ENCODE peak calls at places on chromosomes 16 and 17, in seven cellular contexts. One of them, this sample, is unnamed.

GRCh38 chr17:56595831-56596740 is 2.6 kb downstream of the NOG start:
- DNase-seq in Calu3: peak
- DNase-seq in cardiac muscle cell: peak
- DNase-seq in cardiac fibroblast: no peak
- DNase-seq in CD4-positive, alpha-beta T cell: no peak
- DNase-seq in tibial nerve: no peak
- DNase-seq in MCF 10A: peak
- DNase-seq in this sample: no peak

GRCh38 chr16:24645739-24646645 is 83.5 kb upstream of the TNRC6A start:
- DNase-seq in CD4-positive, alpha-beta T cell: no peak
- DNase-seq in cardiac muscle cell: no peak
- DNase-seq in MCF 10A: peak
- DNase-seq in cardiac fibroblast: peak
- DNase-seq in tibial nerve: peak
- DNase-seq in Calu3: peak
- DNase-seq in this sample: no peak

GRCh38 chr17:64679710-64680216 is 17.7 kb upstream of the SMURF2 start:
- DNase-seq in cardiac muscle cell: no peak
- DNase-seq in Calu3: no peak
- DNase-seq in cardiac fibroblast: peak
- DNase-seq in CD4-positive, alpha-beta T cell: no peak
- DNase-seq in MCF 10A: peak
- DNase-seq in tibial nerve: no peak
- DNase-seq in this sample: no peak

GRCh38 chr17:32960815-32961214 is 30.8 kb upstream of the SPACA3 start:
- DNase-seq in Calu3: no peak
- DNase-seq in MCF 10A: no peak
- DNase-seq in cardiac muscle cell: no peak
- DNase-seq in cardiac fibroblast: peak
- DNase-seq in CD4-positive, alpha-beta T cell: no peak
- DNase-seq in tibial nerve: no peak
- DNase-seq in this sample: no peak

GRCh38 chr17:42438600-42439567 is 15.8 kb upstream of the CAVIN1 start:
- DNase-seq in cardiac fibroblast: peak
- DNase-seq in MCF 10A: peak
- DNase-seq in CD4-positive, alpha-beta T cell: peak
- DNase-seq in cardiac muscle cell: no peak
- DNase-seq in Calu3: peak
- DNase-seq in tibial nerve: peak
- DNase-seq in this sample: peak

GRCh38 chr17:59330314-59330942 is 1.0 kb upstream of the YPEL2 start:
- DNase-seq in Calu3: peak
- DNase-seq in cardiac muscle cell: peak
- DNase-seq in cardiac fibroblast: no peak
- DNase-seq in MCF 10A: no peak
- DNase-seq in CD4-positive, alpha-beta T cell: no peak
- DNase-seq in tibial nerve: peak
- DNase-seq in this sample: peak

GRCh38 chr16:85129846-85130706 is 17.8 kb upstream of the CIBAR2 start:
- DNase-seq in cardiac muscle cell: no peak
- DNase-seq in Calu3: no peak
- DNase-seq in CD4-positive, alpha-beta T cell: no peak
- DNase-seq in MCF 10A: no peak
- DNase-seq in cardiac fibroblast: peak
- DNase-seq in tibial nerve: peak
- DNase-seq in this sample: no peak

GRCh38 chr16:16025214-16025968 is 76.0 kb downstream of the ABCC1 start:
- DNase-seq in MCF 10A: peak
- DNase-seq in cardiac muscle cell: no peak
- DNase-seq in tibial nerve: peak
- DNase-seq in cardiac fibroblast: peak
- DNase-seq in CD4-positive, alpha-beta T cell: peak
- DNase-seq in Calu3: no peak
- DNase-seq in this sample: no peak

GRCh38 chr16:58039829-58040495 is 14.4 kb downstream of the MMP15 start:
- DNase-seq in MCF 10A: no peak
- DNase-seq in CD4-positive, alpha-beta T cell: no peak
- DNase-seq in Calu3: no peak
- DNase-seq in cardiac muscle cell: no peak
- DNase-seq in cardiac fibroblast: no peak
- DNase-seq in tibial nerve: no peak
- DNase-seq in this sample: no peak

GRCh38 chr17:41730479-41730878 is 4.0 kb downstream of the HAP1 start:
- DNase-seq in Calu3: no peak
- DNase-seq in MCF 10A: no peak
- DNase-seq in cardiac fibroblast: no peak
- DNase-seq in cardiac muscle cell: no peak
- DNase-seq in CD4-positive, alpha-beta T cell: no peak
- DNase-seq in tibial nerve: no peak
- DNase-seq in this sample: no peak

GRCh38 chr17:40023590-40024292 is 8.5 kb downstream of the CSF3 start:
- DNase-seq in cardiac muscle cell: no peak
- DNase-seq in cardiac fibroblast: peak
- DNase-seq in CD4-positive, alpha-beta T cell: no peak
- DNase-seq in Calu3: peak
- DNase-seq in tibial nerve: no peak
- DNase-seq in MCF 10A: peak
- DNase-seq in this sample: no peak

GRCh38 chr16:59412275-59412841 is 678.2 kb upstream of the GOT2 start:
- DNase-seq in tibial nerve: no peak
- DNase-seq in cardiac fibroblast: peak
- DNase-seq in cardiac muscle cell: peak
- DNase-seq in Calu3: no peak
- DNase-seq in MCF 10A: peak
- DNase-seq in CD4-positive, alpha-beta T cell: no peak
- DNase-seq in this sample: peak

GRCh38 chr17:1999557-2000251 is 25.4 kb downstream of the RTN4RL1 start:
- DNase-seq in cardiac fibroblast: peak
- DNase-seq in MCF 10A: no peak
- DNase-seq in Calu3: peak
- DNase-seq in CD4-positive, alpha-beta T cell: no peak
- DNase-seq in cardiac muscle cell: peak
- DNase-seq in tibial nerve: no peak
- DNase-seq in this sample: peak

GRCh38 chr17:3475155-3475808 is 515 bp upstream of the ASPA start:
- DNase-seq in tibial nerve: peak
- DNase-seq in Calu3: no peak
- DNase-seq in CD4-positive, alpha-beta T cell: no peak
- DNase-seq in MCF 10A: no peak
- DNase-seq in cardiac muscle cell: no peak
- DNase-seq in cardiac fibroblast: no peak
- DNase-seq in this sample: no peak

GRCh38 chr17:27207073-27207511 is 86.8 kb upstream of the WSB1 start:
- DNase-seq in tibial nerve: no peak
- DNase-seq in cardiac muscle cell: no peak
- DNase-seq in CD4-positive, alpha-beta T cell: no peak
- DNase-seq in Calu3: no peak
- DNase-seq in cardiac fibroblast: peak
- DNase-seq in MCF 10A: peak
- DNase-seq in this sample: no peak

GRCh38 chr17:15363702-15364101 is 22.3 kb upstream of the TEKT3 start:
- DNase-seq in CD4-positive, alpha-beta T cell: no peak
- DNase-seq in Calu3: no peak
- DNase-seq in cardiac muscle cell: no peak
- DNase-seq in tibial nerve: no peak
- DNase-seq in MCF 10A: no peak
- DNase-seq in cardiac fibroblast: no peak
- DNase-seq in this sample: no peak

GRCh38 chr17:66373944-66374817 is 71.8 kb downstream of the PRKCA start:
- DNase-seq in CD4-positive, alpha-beta T cell: peak
- DNase-seq in tibial nerve: no peak
- DNase-seq in MCF 10A: no peak
- DNase-seq in cardiac fibroblast: no peak
- DNase-seq in cardiac muscle cell: peak
- DNase-seq in Calu3: peak
- DNase-seq in this sample: no peak

GRCh38 chr17:45306623-45307022 is 10.2 kb downstream of the MAP3K14 start:
- DNase-seq in MCF 10A: no peak
- DNase-seq in tibial nerve: no peak
- DNase-seq in cardiac muscle cell: no peak
- DNase-seq in CD4-positive, alpha-beta T cell: no peak
- DNase-seq in Calu3: no peak
- DNase-seq in cardiac fibroblast: no peak
- DNase-seq in this sample: no peak

GRCh38 chr17:49515196-49515770 is 20.2 kb downstream of the NGFR start:
- DNase-seq in CD4-positive, alpha-beta T cell: no peak
- DNase-seq in MCF 10A: peak
- DNase-seq in tibial nerve: peak
- DNase-seq in Calu3: peak
- DNase-seq in cardiac fibroblast: peak
- DNase-seq in cardiac muscle cell: peak
- DNase-seq in this sample: peak

GRCh38 chr16:77662241-77662640 is 60.1 kb upstream of the NUDT7 start:
- DNase-seq in MCF 10A: no peak
- DNase-seq in tibial nerve: no peak
- DNase-seq in CD4-positive, alpha-beta T cell: no peak
- DNase-seq in cardiac muscle cell: no peak
- DNase-seq in Calu3: no peak
- DNase-seq in cardiac fibroblast: no peak
- DNase-seq in this sample: no peak

GRCh38 chr16:23499801-23500200 is 10.5 kb downstream of the GGA2 start:
- DNase-seq in cardiac muscle cell: no peak
- DNase-seq in MCF 10A: no peak
- DNase-seq in CD4-positive, alpha-beta T cell: no peak
- DNase-seq in cardiac fibroblast: no peak
- DNase-seq in tibial nerve: no peak
- DNase-seq in Calu3: no peak
- DNase-seq in this sample: no peak

GRCh38 chr17:58384900-58385299 is 32.4 kb downstream of the RNF43 start:
- DNase-seq in cardiac fibroblast: no peak
- DNase-seq in Calu3: no peak
- DNase-seq in CD4-positive, alpha-beta T cell: no peak
- DNase-seq in cardiac muscle cell: no peak
- DNase-seq in MCF 10A: no peak
- DNase-seq in tibial nerve: no peak
- DNase-seq in this sample: no peak

GRCh38 chr17:68491381-68491849 is 20.8 kb upstream of the PRKAR1A start:
- DNase-seq in Calu3: no peak
- DNase-seq in tibial nerve: no peak
- DNase-seq in cardiac fibroblast: no peak
- DNase-seq in MCF 10A: no peak
- DNase-seq in cardiac muscle cell: peak
- DNase-seq in CD4-positive, alpha-beta T cell: no peak
- DNase-seq in this sample: no peak

GRCh38 chr17:32656851-32657250 is 170.1 kb downstream of the CDK5R1 start:
- DNase-seq in tibial nerve: no peak
- DNase-seq in Calu3: no peak
- DNase-seq in cardiac muscle cell: no peak
- DNase-seq in cardiac fibroblast: no peak
- DNase-seq in MCF 10A: no peak
- DNase-seq in CD4-positive, alpha-beta T cell: no peak
- DNase-seq in this sample: no peak

GRCh38 chr16:85514601-85515318 is 98.4 kb upstream of the GSE1 start:
- DNase-seq in tibial nerve: peak
- DNase-seq in Calu3: peak
- DNase-seq in cardiac muscle cell: no peak
- DNase-seq in CD4-positive, alpha-beta T cell: no peak
- DNase-seq in MCF 10A: peak
- DNase-seq in cardiac fibroblast: peak
- DNase-seq in this sample: no peak

GRCh38 chr16:84246679-84247077 is 6.9 kb upstream of the KCNG4 start:
- DNase-seq in tibial nerve: no peak
- DNase-seq in MCF 10A: no peak
- DNase-seq in cardiac muscle cell: no peak
- DNase-seq in CD4-positive, alpha-beta T cell: no peak
- DNase-seq in Calu3: no peak
- DNase-seq in cardiac fibroblast: no peak
- DNase-seq in this sample: peak

GRCh38 chr17:17781591-17782424 is 55.0 kb downstream of the SREBF1 start:
- DNase-seq in Calu3: peak
- DNase-seq in cardiac fibroblast: peak
- DNase-seq in MCF 10A: peak
- DNase-seq in CD4-positive, alpha-beta T cell: peak
- DNase-seq in tibial nerve: peak
- DNase-seq in cardiac muscle cell: peak
- DNase-seq in this sample: peak

GRCh38 chr16:88005148-88005547 is 53.9 kb downstream of the BANP start:
- DNase-seq in Calu3: no peak
- DNase-seq in cardiac muscle cell: peak
- DNase-seq in MCF 10A: no peak
- DNase-seq in CD4-positive, alpha-beta T cell: no peak
- DNase-seq in tibial nerve: no peak
- DNase-seq in cardiac fibroblast: peak
- DNase-seq in this sample: no peak

GRCh38 chr16:19595043-19595767 is 39.7 kb downstream of the VPS35L start:
- DNase-seq in CD4-positive, alpha-beta T cell: no peak
- DNase-seq in cardiac fibroblast: peak
- DNase-seq in MCF 10A: peak
- DNase-seq in cardiac muscle cell: no peak
- DNase-seq in tibial nerve: no peak
- DNase-seq in Calu3: peak
- DNase-seq in this sample: peak

GRCh38 chr17:76678330-76678729 is 32.4 kb downstream of the MXRA7 start:
- DNase-seq in CD4-positive, alpha-beta T cell: no peak
- DNase-seq in cardiac fibroblast: no peak
- DNase-seq in tibial nerve: no peak
- DNase-seq in cardiac muscle cell: no peak
- DNase-seq in MCF 10A: no peak
- DNase-seq in Calu3: no peak
- DNase-seq in this sample: no peak

GRCh38 chr16:79272141-79272577 is 328.4 kb downstream of the MAF start:
- DNase-seq in cardiac fibroblast: no peak
- DNase-seq in Calu3: no peak
- DNase-seq in MCF 10A: no peak
- DNase-seq in tibial nerve: no peak
- DNase-seq in CD4-positive, alpha-beta T cell: peak
- DNase-seq in cardiac muscle cell: no peak
- DNase-seq in this sample: no peak

GRCh38 chr17:40809721-40810421 is 10.1 kb upstream of the KRT28 start:
- DNase-seq in Calu3: no peak
- DNase-seq in tibial nerve: no peak
- DNase-seq in CD4-positive, alpha-beta T cell: no peak
- DNase-seq in cardiac muscle cell: no peak
- DNase-seq in MCF 10A: no peak
- DNase-seq in cardiac fibroblast: no peak
- DNase-seq in this sample: no peak

GRCh38 chr16:29982560-29983419 is 9.1 kb downstream of the TAOK2 start:
- DNase-seq in MCF 10A: no peak
- DNase-seq in cardiac muscle cell: no peak
- DNase-seq in CD4-positive, alpha-beta T cell: no peak
- DNase-seq in tibial nerve: no peak
- DNase-seq in Calu3: no peak
- DNase-seq in cardiac fibroblast: no peak
- DNase-seq in this sample: no peak

GRCh38 chr17:45410144-45411091 is 22.3 kb downstream of the ARHGAP27 start:
- DNase-seq in CD4-positive, alpha-beta T cell: peak
- DNase-seq in cardiac muscle cell: no peak
- DNase-seq in MCF 10A: no peak
- DNase-seq in tibial nerve: peak
- DNase-seq in Calu3: no peak
- DNase-seq in cardiac fibroblast: no peak
- DNase-seq in this sample: no peak

GRCh38 chr16:56911771-56912541 is 20.0 kb upstream of the HERPUD1 start:
- DNase-seq in cardiac fibroblast: peak
- DNase-seq in tibial nerve: peak
- DNase-seq in cardiac muscle cell: no peak
- DNase-seq in CD4-positive, alpha-beta T cell: no peak
- DNase-seq in Calu3: no peak
- DNase-seq in MCF 10A: no peak
- DNase-seq in this sample: no peak

This sample was measured in WERI-Rb-1.